ENCODE peak calls at places on chromosomes 5 and 9, in seven cellular contexts. R, Y, H, T, G, A and P are unnamed samples. For H3K4me1, the result is how much of the 10 kb centered on the place peaks cover.

GRCh38 chr5:307306-307705 is 14.2 kb upstream of the AHRR start:
- DNase-seq in A (no peak), T (no peak), H (peak), R (no peak), G (no peak), Y (no peak), P (no peak)

GRCh38 chr9:122228191-122228905 is 409 bp downstream of the LHX6 start:
- DNase-seq in G (no peak), Y (no peak), R (no peak), H (no peak), A (no peak), T (no peak), P (no peak)

GRCh38 chr5:123367739-123368138 is 55.5 kb downstream of the CEP120 start:
- DNase-seq in R (no peak), Y (no peak), A (no peak), H (no peak), T (no peak), G (no peak), P (no peak)

GRCh38 chr5:122515709-122516431 is 203.8 kb downstream of the SNCAIP start:
- DNase-seq in R (peak), T (peak), G (no peak), Y (peak), H (no peak), A (no peak), P (no peak)

GRCh38 chr5:372911-373709 is 51.6 kb downstream of the AHRR start:
- DNase-seq in A (peak), H (no peak), R (peak), Y (peak), G (no peak), T (no peak), P (no peak)

GRCh38 chr9:72925126-72925810 is 27.6 kb downstream of the ALDH1A1 start:
- DNase-seq in G (no peak), R (no peak), H (no peak), Y (no peak), A (no peak), T (no peak), P (no peak)

GRCh38 chr9:21674894-21675293 is 127.5 kb upstream of the MTAP start:
- DNase-seq in R (no peak), Y (no peak), G (no peak), H (no peak), T (peak), A (no peak), P (no peak)

GRCh38 chr5:141199359-141200235 is at the start of gene PCDHB11:
- DNase-seq in H (no peak), R (no peak), T (no peak), G (no peak), Y (no peak), A (no peak), P (no peak)

GRCh38 chr9:9003184-9003583 is 1203.6 kb upstream of the DMAC1 start:
- DNase-seq in A (peak), G (no peak), T (no peak), Y (no peak), R (peak), H (no peak), P (no peak)

GRCh38 chr5:53381-54174 is 38.4 kb upstream of the PLEKHG4B start:
- DNase-seq in G (no peak), Y (peak), T (no peak), A (no peak), H (no peak), R (peak), P (no peak)

GRCh38 chr5:158874814-158875213 is 224.9 kb downstream of the EBF1 start:
- DNase-seq in G (no peak), T (no peak), R (no peak), A (no peak), H (no peak), Y (no peak), P (no peak)

GRCh38 chr5:173888473-173889135 is 455 bp downstream of the CPEB4 start:
- DNase-seq in T (no peak), G (no peak), Y (no peak), H (no peak), R (peak), A (peak), P (no peak)

GRCh38 chr5:53983568-53984465 is 326.6 kb downstream of the ARL15 start:
- DNase-seq in R (no peak), H (no peak), Y (no peak), A (no peak), T (no peak), G (no peak), P (no peak)

GRCh38 chr9:75146229-75146628 is 57.9 kb downstream of the OSTF1 start:
- DNase-seq in Y (no peak), T (no peak), A (no peak), G (no peak), H (no peak), R (no peak), P (no peak)

GRCh38 chr9:87701491-87701890 is 24.4 kb upstream of the CTSL start:
- DNase-seq in T (no peak), G (no peak), A (no peak), Y (no peak), H (no peak), R (no peak), P (no peak)
- H3K4me3 ChIP-seq in T (no peak), G (no peak), A (no peak), Y (no peak), H (no peak), R (no peak), P (no peak)

GRCh38 chr9:26054600-26055516 is 376.6 kb upstream of the TUSC1 start:
- DNase-seq in Y (no peak), G (no peak), T (no peak), H (no peak), R (no peak), A (no peak), P (no peak)
- H3K4me1 ChIP-seq in Y (under half), G (under half), T (under half), H (under half), R (under half), A (under half), P (under half)

DNA sequence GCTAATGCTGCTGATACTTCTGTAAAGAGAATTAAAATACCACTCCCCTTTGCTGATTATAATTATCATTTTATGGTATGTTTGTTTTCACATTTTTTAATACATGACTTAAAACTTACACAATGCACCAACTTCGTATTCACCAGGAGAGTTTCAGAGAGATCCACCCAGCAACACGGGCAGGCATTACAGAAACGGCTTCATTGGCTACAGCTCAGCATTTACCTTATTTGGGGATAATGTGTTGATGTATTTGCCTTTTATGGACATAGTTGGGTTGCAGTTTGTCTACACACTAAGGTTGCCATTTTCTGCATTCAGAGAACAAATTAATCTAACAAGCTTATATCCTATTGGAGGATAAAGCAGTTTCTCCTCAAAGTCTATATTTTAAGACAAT is 423.6 kb downstream of the PRDM9 start:
- DNase-seq in R (no peak), G (no peak), Y (no peak), T (no peak), A (no peak), H (no peak), P (no peak)
- H3K4me3 ChIP-seq in R (no peak), G (no peak), Y (no peak), T (no peak), A (no peak), H (no peak), P (no peak)

GRCh38 chr5:143390258-143390657 is 13.2 kb downstream of the NR3C1 start:
- DNase-seq in T (no peak), G (no peak), R (no peak), H (no peak), A (no peak), Y (no peak), P (no peak)

GRCh38 chr5:143393516-143393915 is 10.0 kb downstream of the NR3C1 start:
- DNase-seq in T (no peak), H (no peak), A (no peak), G (no peak), Y (no peak), R (no peak), P (no peak)

GRCh38 chr5:143386725-143387124 is 16.8 kb downstream of the NR3C1 start:
- DNase-seq in H (no peak), T (no peak), G (no peak), R (no peak), A (no peak), Y (no peak), P (no peak)

GRCh38 chr5:143395638-143396352 is 7.7 kb downstream of the NR3C1 start:
- DNase-seq in R (no peak), G (no peak), Y (no peak), T (no peak), A (no peak), H (no peak), P (no peak)

GRCh38 chr5:143390941-143391340 is 12.5 kb downstream of the NR3C1 start:
- DNase-seq in T (no peak), R (no peak), G (no peak), Y (no peak), A (no peak), H (no peak), P (no peak)
- H3K4me1 ChIP-seq in T (under half), R (under half), G (half or more), Y (under half), A (under half), H (half or more), P (under half)

GRCh38 chr5:180806351-180807011 is 3.9 kb upstream of the MGAT1 start:
- DNase-seq in H (no peak), T (no peak), G (no peak), R (peak), A (no peak), Y (no peak), P (no peak)

GRCh38 chr5:180803181-180804128 is 849 bp upstream of the MGAT1 start:
- DNase-seq in H (peak), A (peak), R (peak), G (peak), T (no peak), Y (peak), P (peak)

GRCh38 chr5:180801596-180802324 is 846 bp downstream of the MGAT1 start:
- DNase-seq in H (no peak), A (no peak), T (no peak), Y (no peak), G (no peak), R (no peak), P (no peak)

GRCh38 chr5:180802325-180803180 is at the start of gene MGAT1:
- DNase-seq in R (peak), T (no peak), G (peak), H (peak), A (peak), Y (peak), P (peak)

DNA sequence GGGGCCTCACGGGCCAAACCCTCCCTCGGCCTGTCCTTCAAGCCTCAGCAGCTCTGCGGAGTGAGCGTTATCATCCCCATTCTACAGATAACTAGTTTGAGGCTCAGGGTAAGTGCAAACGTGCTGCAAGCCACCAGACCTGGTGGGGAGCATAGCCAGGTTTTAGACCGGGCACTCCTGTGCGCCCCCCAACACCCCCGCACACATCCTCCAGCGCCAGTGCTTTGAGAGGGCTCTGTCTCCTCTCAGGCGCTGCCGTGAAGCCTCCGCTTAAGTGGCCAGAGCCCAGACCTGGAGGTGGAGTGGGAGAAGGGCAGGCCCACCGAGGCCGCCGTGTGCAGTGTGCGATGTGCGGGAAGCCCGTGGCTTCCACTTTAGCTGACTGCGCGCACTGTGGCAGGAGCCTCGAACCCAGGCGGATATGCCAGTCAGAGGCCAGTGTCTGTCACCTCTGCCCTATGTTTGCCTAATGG is 1.6 kb upstream of the MGAT1 start:
- DNase-seq in R (no peak), T (no peak), G (no peak), Y (no peak), A (no peak), H (peak), P (no peak)
- H3K4me3 ChIP-seq in R (no peak), T (no peak), G (peak), Y (no peak), A (peak), H (peak), P (peak)

DNA sequence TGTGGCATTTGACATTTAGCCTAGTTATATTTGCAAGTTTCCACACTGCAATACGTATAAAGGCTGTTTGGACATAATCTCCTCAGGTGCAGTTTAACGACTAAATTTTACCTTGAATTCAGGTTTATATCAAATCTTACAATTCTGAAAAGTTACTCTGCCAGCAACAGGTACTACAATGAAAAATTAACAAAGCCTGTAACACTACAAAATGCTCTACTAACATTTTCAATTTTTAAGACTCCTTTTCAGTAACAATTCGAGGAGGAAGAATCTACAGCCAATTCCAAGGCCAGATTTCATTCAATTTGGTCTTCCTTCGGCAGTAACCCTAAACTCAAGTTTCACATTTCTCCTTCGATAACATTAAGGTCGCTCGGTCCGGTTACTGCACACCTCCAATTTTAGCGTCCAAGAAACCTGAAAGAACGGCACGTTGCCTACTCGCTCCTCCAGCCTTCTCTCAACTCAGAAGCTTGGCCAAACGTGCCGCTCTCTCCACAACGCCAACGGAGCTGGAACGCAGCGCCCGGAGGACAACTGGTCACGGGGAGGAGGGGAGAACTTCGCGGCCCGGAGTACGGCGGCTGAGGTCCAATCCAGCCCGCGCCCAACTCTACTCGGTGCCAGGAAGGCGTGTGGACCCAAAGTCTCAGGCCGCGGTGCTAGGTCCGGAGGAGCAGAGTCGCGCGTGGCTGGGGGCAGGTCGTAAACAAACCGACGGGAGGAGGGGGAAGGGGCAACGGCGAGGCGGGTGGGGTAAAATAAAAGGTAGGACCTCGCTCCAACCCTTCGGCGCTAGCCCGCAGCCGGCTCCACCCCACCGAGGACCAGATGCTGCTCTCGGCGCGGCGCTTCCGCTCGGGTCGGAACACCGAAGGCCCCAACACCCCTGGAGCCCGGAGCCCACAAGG is 681 bp downstream of the FNIP1 start:
- DNase-seq in G (no peak), R (peak), H (peak), A (peak), T (no peak), Y (peak), P (no peak)
- H3K4me1 ChIP-seq in G (under half), R (under half), H (under half), A (under half), T (under half), Y (under half), P (under half)

GRCh38 chr9:105329729-105330082 is 85.3 kb downstream of the SLC44A1 start:
- DNase-seq in G (no peak), A (no peak), T (no peak), Y (no peak), H (no peak), R (no peak), P (no peak)

GRCh38 chr9:105331755-105332154 is 87.3 kb downstream of the SLC44A1 start:
- DNase-seq in H (no peak), G (no peak), Y (no peak), A (no peak), R (no peak), T (no peak), P (no peak)

GRCh38 chr9:105331160-105331559 is 86.7 kb downstream of the SLC44A1 start:
- DNase-seq in T (no peak), A (no peak), H (no peak), Y (no peak), R (no peak), G (no peak), P (no peak)

GRCh38 chr9:105330201-105330600 is 85.8 kb downstream of the SLC44A1 start:
- DNase-seq in G (no peak), H (no peak), R (no peak), Y (no peak), A (no peak), T (no peak), P (no peak)

DNA sequence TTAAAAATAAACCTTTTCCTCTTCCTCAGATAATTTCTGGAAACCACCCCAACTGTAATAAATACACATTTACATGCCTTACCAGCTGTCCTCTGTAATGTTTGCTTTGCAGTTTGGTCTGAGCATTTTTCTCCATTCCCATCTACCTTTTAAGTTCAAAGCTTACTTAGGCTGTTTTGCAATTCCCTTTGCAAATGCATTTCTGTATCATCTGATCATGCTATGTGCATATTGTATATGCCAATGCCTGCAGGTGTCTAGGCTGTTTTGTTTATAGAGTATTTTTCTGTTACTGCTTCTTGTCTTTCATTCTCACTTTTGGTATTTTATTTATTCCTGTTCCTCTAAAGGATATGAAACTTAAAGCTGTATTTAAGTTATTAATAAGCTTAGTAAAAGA is 86.3 kb downstream of the SLC44A1 start:
- DNase-seq in G (no peak), A (no peak), R (no peak), T (no peak), H (no peak), Y (no peak), P (no peak)
- H3K4me3 ChIP-seq in G (no peak), A (no peak), R (no peak), T (no peak), H (no peak), Y (no peak), P (no peak)

DNA sequence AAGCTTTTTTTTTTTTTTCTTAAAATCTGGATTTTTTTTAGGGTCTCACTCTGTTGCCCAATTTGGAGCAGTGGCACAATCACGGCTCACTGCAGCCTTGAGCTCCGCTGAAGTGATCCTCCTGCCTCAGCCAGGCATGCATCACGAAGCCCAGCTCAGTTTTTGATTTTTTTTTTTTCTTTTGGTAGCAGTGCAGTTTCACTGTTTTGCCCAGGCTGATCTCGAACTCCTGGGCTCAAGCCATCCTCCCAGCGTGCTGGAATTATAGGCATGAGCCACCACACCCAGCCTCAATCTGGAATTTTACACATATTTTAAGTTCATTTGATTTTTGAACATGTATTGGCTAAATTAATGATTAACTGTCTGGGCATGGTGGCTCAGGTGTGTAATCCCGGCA is 36.3 kb downstream of the TRIO start:
- DNase-seq in R (no peak), A (no peak), G (no peak), H (no peak), T (no peak), Y (no peak), P (no peak)
- H3K4me1 ChIP-seq in R (under half), A (under half), G (under half), H (under half), T (half or more), Y (under half), P (under half)